ENCODE peak calls at places on chromosomes 3 and 15, in eight cellular contexts. R, L, I, J, K, N, H and X are unnamed samples.
A peak's percentile ranks its signal among the peaks of the same experiment; 100 is the strongest.

GRCh38 chr3:58521917-58522680 is 14.9 kb downstream of the ACOX2 start:
- DNase-seq in K (no peak), L (no peak), H (no peak), N (no peak), J (no peak), R (peak; percentile 25), I (no peak), X (peak; percentile 39)

GRCh38 chr3:116112686-116113085 is 332.6 kb downstream of the LSAMP start:
- DNase-seq in H (no peak), R (no peak), N (no peak), I (no peak), K (peak; percentile 33), L (no peak), J (no peak), X (no peak)

GRCh38 chr3:160003520-160004128 is 15.0 kb downstream of the IL12A start:
- DNase-seq in I (peak; percentile 55), N (peak; percentile 77), K (peak; percentile 62), R (no peak), H (peak; percentile 55), J (peak; percentile 76), L (peak; percentile 38), X (peak; percentile 68)

GRCh38 chr3:13427662-13428603 is 7.8 kb upstream of the NUP210 start:
- DNase-seq in I (no peak), H (no peak), L (no peak), N (no peak), R (no peak), J (no peak), K (no peak), X (no peak)

GRCh38 chr3:187025254-187025655 is 94.9 kb downstream of the ST6GAL1 start:
- DNase-seq in L (no peak), K (no peak), R (no peak), J (no peak), H (no peak), I (no peak), N (no peak), X (no peak)

GRCh38 chr3:18372786-18373405 is 52.2 kb downstream of the SATB1 start:
- DNase-seq in R (no peak), J (no peak), H (no peak), L (no peak), N (no peak), K (no peak), I (no peak), X (no peak)

GRCh38 chr15:29859293-29859692 is 37.0 kb upstream of the TJP1 start:
- DNase-seq in N (no peak), K (no peak), L (no peak), H (no peak), R (no peak), J (no peak), I (no peak), X (no peak)

GRCh38 chr3:197297020-197297419 is 1.4 kb downstream of the DLG1 start:
- DNase-seq in H (no peak), N (no peak), J (peak; percentile 18), R (no peak), L (no peak), I (peak; percentile 10), K (no peak), X (peak; percentile 29)

GRCh38 chr3:6928064-6928463 is 67.1 kb downstream of the GRM7 start:
- DNase-seq in K (no peak), L (peak; percentile 59), J (no peak), R (no peak), H (no peak), I (no peak), N (no peak), X (peak; percentile 91)

GRCh38 chr3:10561162-10561561 is 55.8 kb upstream of the ATP2B2 start:
- DNase-seq in L (no peak), R (no peak), N (no peak), H (no peak), J (no peak), I (no peak), K (no peak), X (no peak)

GRCh38 chr3:47485812-47486211 is 10.1 kb upstream of the SCAP start:
- DNase-seq in I (no peak), L (no peak), N (no peak), K (no peak), J (peak; percentile 44), H (no peak), R (no peak), X (no peak)

GRCh38 chr3:139541898-139542288 is 2.4 kb upstream of the RBP1 start:
- DNase-seq in R (no peak), L (no peak), N (no peak), I (no peak), K (no peak), H (no peak), J (no peak), X (no peak)

GRCh38 chr15:88652456-88653199 is 13.8 kb downstream of the ISG20 start:
- DNase-seq in K (no peak), H (no peak), I (no peak), L (no peak), N (no peak), R (no peak), J (no peak), X (no peak)

GRCh38 chr15:62066663-62067447 is at the start of gene C2CD4A:
- DNase-seq in K (peak; percentile 54), H (peak; percentile 74), J (peak; percentile 58), N (peak; percentile 87), I (peak; percentile 57), L (peak; percentile 90), R (peak; percentile 44), X (peak; percentile 81)

GRCh38 chr3:125670945-125671344 is 75.6 kb upstream of the OSBPL11 start:
- DNase-seq in H (no peak), K (no peak), L (no peak), J (no peak), N (no peak), R (no peak), I (no peak), X (no peak)

GRCh38 chr3:105173972-105174371 is 192.7 kb upstream of the ALCAM start:
- DNase-seq in K (no peak), I (no peak), J (no peak), N (no peak), L (no peak), H (no peak), R (no peak), X (no peak)

GRCh38 chr15:33616485-33616884 is 305.7 kb downstream of the RYR3 start:
- DNase-seq in R (no peak), J (no peak), L (no peak), H (no peak), I (no peak), K (no peak), N (no peak), X (no peak)

GRCh38 chr3:7999363-7999762 is 502.3 kb upstream of the LMCD1 start:
- DNase-seq in I (no peak), N (no peak), J (no peak), R (no peak), L (no peak), K (peak; percentile 5), H (no peak), X (no peak)

GRCh38 chr3:2204054-2204453 is 105.4 kb downstream of the CNTN4 start:
- DNase-seq in H (no peak), I (no peak), L (no peak), J (no peak), K (no peak), N (no peak), R (no peak), X (no peak)